ENCODE peak calls at places on chromosomes 12 and 14, in six cellular contexts. One of them, this sample, is unnamed. For H3K27me3, the result is how much of the 10 kb centered on the place peaks cover.

GRCh38 chr12:119578112-119578511 is 15.5 kb upstream of the TMEM233 start:
- DNase-seq in keratinocyte: no peak
- DNase-seq in adrenal gland: peak
- DNase-seq in PC-9: no peak
- DNase-seq in right atrium auricular region: no peak
- DNase-seq in Panc1: no peak
- DNase-seq in this sample: no peak

GRCh38 chr14:69014829-69015259 is 35.7 kb upstream of the ACTN1 start:
- DNase-seq in adrenal gland: no peak
- DNase-seq in right atrium auricular region: no peak
- DNase-seq in keratinocyte: no peak
- DNase-seq in Panc1: no peak
- DNase-seq in PC-9: no peak
- DNase-seq in this sample: no peak

GRCh38 chr12:69935651-69936100 is 110.6 kb downstream of the MYRFL start:
- DNase-seq in adrenal gland: no peak
- DNase-seq in keratinocyte: no peak
- DNase-seq in Panc1: no peak
- DNase-seq in PC-9: peak
- DNase-seq in right atrium auricular region: no peak
- DNase-seq in this sample: peak

GRCh38 chr12:108319277-108320234 is 19.6 kb downstream of the CMKLR1 start:
- DNase-seq in adrenal gland: no peak
- DNase-seq in right atrium auricular region: no peak
- DNase-seq in PC-9: no peak
- DNase-seq in Panc1: no peak
- DNase-seq in keratinocyte: no peak
- DNase-seq in this sample: peak

GRCh38 chr12:105741786-105742566 is 396.8 kb downstream of the NUAK1 start:
- DNase-seq in PC-9: no peak
- DNase-seq in adrenal gland: peak
- DNase-seq in Panc1: no peak
- DNase-seq in right atrium auricular region: no peak
- DNase-seq in keratinocyte: peak
- DNase-seq in this sample: no peak

GRCh38 chr14:64761441-64762043 is 57.3 kb downstream of the PLEKHG3 start:
- DNase-seq in right atrium auricular region: no peak
- DNase-seq in PC-9: no peak
- DNase-seq in adrenal gland: peak
- DNase-seq in Panc1: no peak
- DNase-seq in keratinocyte: no peak
- DNase-seq in this sample: no peak

GRCh38 chr12:120094485-120094884 is 22.1 kb downstream of the RAB35 start:
- DNase-seq in right atrium auricular region: no peak
- DNase-seq in PC-9: no peak
- DNase-seq in keratinocyte: no peak
- DNase-seq in adrenal gland: no peak
- DNase-seq in Panc1: no peak
- DNase-seq in this sample: no peak

GRCh38 chr12:120474092-120474960 is 4.8 kb upstream of the SRSF9 start:
- DNase-seq in adrenal gland: peak
- DNase-seq in Panc1: no peak
- DNase-seq in PC-9: peak
- DNase-seq in keratinocyte: peak
- DNase-seq in right atrium auricular region: no peak
- DNase-seq in this sample: peak

GRCh38 chr12:87094356-87094755 is 838.2 kb upstream of the MGAT4C start:
- DNase-seq in Panc1: no peak
- DNase-seq in right atrium auricular region: no peak
- DNase-seq in keratinocyte: no peak
- DNase-seq in PC-9: no peak
- DNase-seq in adrenal gland: no peak
- DNase-seq in this sample: no peak

GRCh38 chr14:95208598-95208997 is 51.3 kb upstream of the DICER1 start:
- DNase-seq in right atrium auricular region: no peak
- DNase-seq in keratinocyte: no peak
- DNase-seq in Panc1: no peak
- DNase-seq in PC-9: no peak
- DNase-seq in adrenal gland: no peak
- DNase-seq in this sample: no peak

GRCh38 chr14:70789361-70789760 is 20.0 kb downstream of the MAP3K9 start:
- DNase-seq in PC-9: no peak
- DNase-seq in adrenal gland: peak
- DNase-seq in Panc1: no peak
- DNase-seq in keratinocyte: no peak
- DNase-seq in right atrium auricular region: no peak
- DNase-seq in this sample: no peak

GRCh38 chr12:24697295-24697694 is 251.6 kb downstream of the BCAT1 start:
- DNase-seq in PC-9: no peak
- DNase-seq in Panc1: no peak
- DNase-seq in keratinocyte: no peak
- DNase-seq in adrenal gland: no peak
- DNase-seq in right atrium auricular region: no peak
- DNase-seq in this sample: no peak

GRCh38 chr14:23130875-23131274 is 11.8 kb upstream of the CEBPE start:
- DNase-seq in adrenal gland: peak
- DNase-seq in keratinocyte: no peak
- DNase-seq in right atrium auricular region: no peak
- DNase-seq in PC-9: no peak
- DNase-seq in Panc1: no peak
- DNase-seq in this sample: no peak

GRCh38 chr12:52366738-52367485 is at the start of gene KRT85:
- DNase-seq in Panc1: no peak
- DNase-seq in keratinocyte: no peak
- DNase-seq in right atrium auricular region: no peak
- DNase-seq in PC-9: no peak
- DNase-seq in adrenal gland: no peak
- DNase-seq in this sample: no peak
- H3K4me3 ChIP-seq in Panc1: no peak
- H3K4me3 ChIP-seq in keratinocyte: no peak
- H3K4me3 ChIP-seq in right atrium auricular region: no peak
- H3K4me3 ChIP-seq in PC-9: no peak
- H3K4me3 ChIP-seq in adrenal gland: no peak
- H3K4me3 ChIP-seq in this sample: no peak

DNA sequence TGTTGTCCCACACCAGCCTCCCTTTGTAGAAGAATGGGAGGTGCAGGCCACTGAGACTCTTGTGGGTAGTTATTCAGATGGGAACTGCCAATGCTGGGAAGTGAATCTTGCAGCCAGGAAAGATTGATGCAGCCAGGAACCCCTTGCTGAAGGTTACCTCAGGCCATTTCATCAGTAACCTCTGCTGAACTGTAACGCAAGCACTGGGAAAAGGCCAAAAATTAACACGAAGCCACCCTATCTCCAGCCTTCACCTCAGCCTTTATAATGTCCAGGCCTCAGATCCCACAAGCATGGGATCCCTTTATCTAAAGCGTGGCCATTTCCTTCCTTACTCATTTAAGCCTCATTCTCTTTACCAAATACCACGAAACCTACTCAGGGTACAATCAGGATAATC is 211.1 kb downstream of the SPTSSA start:
- DNase-seq in Panc1: no peak
- DNase-seq in PC-9: no peak
- DNase-seq in keratinocyte: no peak
- DNase-seq in adrenal gland: peak
- DNase-seq in right atrium auricular region: no peak
- DNase-seq in this sample: no peak
- H3K27ac ChIP-seq in Panc1: no peak
- H3K27ac ChIP-seq in PC-9: no peak
- H3K27ac ChIP-seq in keratinocyte: no peak
- H3K27ac ChIP-seq in adrenal gland: no peak
- H3K27ac ChIP-seq in right atrium auricular region: peak
- H3K27ac ChIP-seq in this sample: no peak

GRCh38 chr12:95413576-95413975 is 60.4 kb upstream of the METAP2 start:
- DNase-seq in PC-9: no peak
- DNase-seq in keratinocyte: no peak
- DNase-seq in adrenal gland: no peak
- DNase-seq in right atrium auricular region: no peak
- DNase-seq in Panc1: no peak
- DNase-seq in this sample: no peak

GRCh38 chr12:95415451-95415850 is 58.5 kb upstream of the METAP2 start:
- DNase-seq in Panc1: no peak
- DNase-seq in keratinocyte: no peak
- DNase-seq in PC-9: no peak
- DNase-seq in adrenal gland: no peak
- DNase-seq in right atrium auricular region: no peak
- DNase-seq in this sample: no peak

GRCh38 chr12:95412826-95413311 is 61.1 kb upstream of the METAP2 start:
- DNase-seq in PC-9: no peak
- DNase-seq in keratinocyte: no peak
- DNase-seq in right atrium auricular region: no peak
- DNase-seq in Panc1: no peak
- DNase-seq in adrenal gland: peak
- DNase-seq in this sample: peak

GRCh38 chr12:95408201-95408600 is 65.8 kb upstream of the METAP2 start:
- DNase-seq in PC-9: no peak
- DNase-seq in Panc1: no peak
- DNase-seq in right atrium auricular region: no peak
- DNase-seq in keratinocyte: no peak
- DNase-seq in adrenal gland: no peak
- DNase-seq in this sample: peak

DNA sequence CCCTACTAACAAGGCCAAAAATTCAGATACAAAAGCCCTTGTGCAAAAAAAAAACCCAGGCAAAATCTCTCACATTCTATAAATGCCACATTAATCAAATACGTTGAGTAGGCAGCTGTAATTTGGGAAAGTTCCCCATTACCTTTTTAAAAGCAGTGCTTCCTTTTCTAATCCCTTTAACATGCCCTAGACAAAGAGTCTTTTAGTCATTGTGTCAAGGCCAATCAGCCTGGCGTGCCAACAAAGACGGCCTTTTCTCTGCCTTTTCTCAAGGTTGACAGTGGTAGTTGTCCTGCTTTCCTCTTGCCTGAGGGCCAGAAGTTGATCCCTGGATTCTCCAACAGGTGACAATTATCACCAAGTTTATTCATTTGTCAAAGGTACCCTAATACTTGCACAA is 62.5 kb upstream of the METAP2 start:
- DNase-seq in right atrium auricular region: no peak
- DNase-seq in adrenal gland: peak
- DNase-seq in PC-9: no peak
- DNase-seq in Panc1: no peak
- DNase-seq in keratinocyte: no peak
- DNase-seq in this sample: peak
- H3K27me3 ChIP-seq in right atrium auricular region: under half
- H3K27me3 ChIP-seq in adrenal gland: under half
- H3K27me3 ChIP-seq in PC-9: under half
- H3K27me3 ChIP-seq in Panc1: under half
- H3K27me3 ChIP-seq in keratinocyte: under half
- H3K27me3 ChIP-seq in this sample: under half

DNA sequence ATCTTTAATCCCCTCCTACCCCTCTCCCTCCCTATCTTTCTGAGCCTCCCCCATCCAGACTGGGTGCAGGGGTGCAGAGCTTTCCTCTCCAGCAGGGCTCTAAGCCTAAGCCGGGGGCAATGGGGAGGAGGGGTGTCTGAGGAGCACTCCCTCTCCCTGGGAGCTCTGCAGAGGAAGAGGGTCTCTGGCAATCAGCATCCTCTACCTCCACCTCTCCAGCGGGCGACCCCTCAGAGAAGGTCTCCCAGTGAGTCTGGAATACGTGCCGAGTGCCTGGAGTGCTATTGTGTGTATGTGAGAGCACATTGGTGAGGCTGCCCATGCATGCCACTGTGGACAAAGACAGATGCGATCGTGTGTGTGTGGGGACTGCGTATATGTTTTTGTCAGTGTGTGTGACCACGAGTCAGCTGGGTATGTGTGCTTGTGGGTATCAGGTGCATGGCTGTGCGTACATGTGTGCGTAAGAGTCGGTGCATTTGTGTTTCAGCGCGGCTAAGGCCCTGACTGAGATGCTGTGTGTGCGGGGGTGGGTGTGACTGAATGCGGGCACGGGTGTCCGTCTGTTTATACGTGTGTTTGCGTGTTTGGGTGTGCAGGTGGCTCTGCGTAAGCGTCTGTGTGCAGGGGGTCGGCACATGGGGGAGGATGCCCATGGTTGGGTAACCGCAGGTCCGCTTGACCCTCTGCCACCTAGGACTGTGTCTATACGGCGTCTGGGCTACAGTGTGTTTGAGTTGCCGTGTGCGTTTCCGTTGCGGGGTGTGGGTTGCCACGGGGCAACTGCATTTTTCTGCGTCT is 905 bp upstream of the DLK1 start:
- DNase-seq in Panc1: no peak
- DNase-seq in keratinocyte: no peak
- DNase-seq in right atrium auricular region: no peak
- DNase-seq in adrenal gland: no peak
- DNase-seq in PC-9: no peak
- DNase-seq in this sample: peak
- H3K4me3 ChIP-seq in Panc1: no peak
- H3K4me3 ChIP-seq in keratinocyte: no peak
- H3K4me3 ChIP-seq in right atrium auricular region: no peak
- H3K4me3 ChIP-seq in adrenal gland: no peak
- H3K4me3 ChIP-seq in PC-9: no peak
- H3K4me3 ChIP-seq in this sample: no peak

GRCh38 chr12:91023326-91024004 is 18.7 kb upstream of the EPYC start:
- DNase-seq in right atrium auricular region: no peak
- DNase-seq in keratinocyte: no peak
- DNase-seq in PC-9: no peak
- DNase-seq in adrenal gland: no peak
- DNase-seq in Panc1: no peak
- DNase-seq in this sample: no peak
- H3K27ac ChIP-seq in right atrium auricular region: no peak
- H3K27ac ChIP-seq in keratinocyte: no peak
- H3K27ac ChIP-seq in PC-9: no peak
- H3K27ac ChIP-seq in adrenal gland: no peak
- H3K27ac ChIP-seq in Panc1: no peak
- H3K27ac ChIP-seq in this sample: no peak

GRCh38 chr12:39239484-39240143 is 203.3 kb downstream of the KIF21A start:
- DNase-seq in PC-9: no peak
- DNase-seq in adrenal gland: no peak
- DNase-seq in keratinocyte: no peak
- DNase-seq in right atrium auricular region: no peak
- DNase-seq in Panc1: no peak
- DNase-seq in this sample: no peak
- H3K27me3 ChIP-seq in PC-9: under half
- H3K27me3 ChIP-seq in adrenal gland: under half
- H3K27me3 ChIP-seq in keratinocyte: under half
- H3K27me3 ChIP-seq in right atrium auricular region: under half
- H3K27me3 ChIP-seq in Panc1: under half
- H3K27me3 ChIP-seq in this sample: under half

DNA sequence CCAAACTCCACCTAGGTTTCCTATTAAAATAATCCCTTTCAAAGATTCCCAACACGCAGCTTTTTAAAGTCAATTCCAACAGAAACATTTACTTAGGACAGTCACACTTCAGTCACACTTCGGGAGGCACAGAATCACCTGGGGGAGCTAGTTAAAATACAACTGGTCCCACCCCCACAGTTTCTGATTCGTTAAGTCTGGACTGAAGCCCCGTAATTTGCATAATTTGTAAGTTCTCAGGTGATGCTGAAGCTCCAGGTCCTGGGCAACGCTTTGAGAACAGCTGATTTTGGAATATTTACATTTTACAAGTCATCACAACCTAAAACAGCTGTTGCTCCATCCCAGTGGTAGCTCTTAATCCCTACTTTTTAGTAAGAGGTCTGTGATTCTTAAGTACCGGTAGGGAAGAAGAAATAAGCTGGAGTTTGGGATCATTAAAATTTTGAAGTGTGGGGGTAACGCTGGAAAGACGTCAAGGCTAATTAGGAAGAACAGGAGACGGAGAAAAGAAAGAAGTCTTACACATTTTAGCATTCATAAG is 1.2 kb downstream of the IPO8 start:
- DNase-seq in right atrium auricular region: no peak
- DNase-seq in Panc1: no peak
- DNase-seq in keratinocyte: no peak
- DNase-seq in PC-9: no peak
- DNase-seq in adrenal gland: no peak
- DNase-seq in this sample: peak
- H3K4me3 ChIP-seq in right atrium auricular region: peak
- H3K4me3 ChIP-seq in Panc1: peak
- H3K4me3 ChIP-seq in keratinocyte: peak
- H3K4me3 ChIP-seq in PC-9: peak
- H3K4me3 ChIP-seq in adrenal gland: peak
- H3K4me3 ChIP-seq in this sample: peak